ENCODE peak calls at places on chromosomes 1 and 21, in ten cellular contexts. A, T, O, B, K, J, R, W, X and Z are unnamed samples.

GRCh38 chr1:223700942-223701637 is 11.2 kb upstream of the CAPN2 start:
- DNase-seq in A (no peak), T (peak), O (peak), B (peak), K (peak), J (peak), R (peak), W (peak), X (no peak), Z (no peak)

GRCh38 chr21:44911384-44912157 is 9.1 kb downstream of the ITGB2 start:
- DNase-seq in A (no peak), T (peak), O (no peak), B (no peak), K (no peak), J (peak), R (no peak), W (peak), X (no peak), Z (no peak)

GRCh38 chr1:236129315-236129714 is 13.0 kb upstream of the GPR137B start:
- DNase-seq in A (no peak), T (no peak), O (no peak), B (no peak), K (peak), J (no peak), R (no peak), W (peak), X (no peak), Z (no peak)

GRCh38 chr1:55559802-55560201 is 344.6 kb upstream of the USP24 start:
- DNase-seq in A (no peak), T (no peak), O (no peak), B (no peak), K (no peak), J (no peak), R (no peak), W (no peak), X (no peak), Z (no peak)

GRCh38 chr21:40160911-40161310 is 293.7 kb downstream of the PCP4 start:
- DNase-seq in A (no peak), T (no peak), O (no peak), B (no peak), K (no peak), J (no peak), R (no peak), W (no peak), X (no peak), Z (no peak)

GRCh38 chr1:1858382-1859086 is 32.4 kb downstream of the GNB1 start:
- DNase-seq in A (no peak), T (peak), O (peak), B (peak), K (peak), J (peak), R (no peak), W (peak), X (no peak), Z (peak)

GRCh38 chr1:98049370-98050115 is 128.7 kb upstream of the DPYD start:
- DNase-seq in A (no peak), T (peak), O (peak), B (peak), K (peak), J (peak), R (peak), W (peak), X (peak), Z (no peak)

GRCh38 chr1:68495968-68496679 is 758 bp downstream of the DEPDC1 start:
- DNase-seq in A (no peak), T (peak), O (peak), B (no peak), K (peak), J (no peak), R (no peak), W (peak), X (no peak), Z (no peak)

GRCh38 chr1:197062692-197063091 is 4.4 kb downstream of the F13B start:
- DNase-seq in A (no peak), T (no peak), O (no peak), B (no peak), K (no peak), J (no peak), R (no peak), W (no peak), X (no peak), Z (no peak)

GRCh38 chr1:56411484-56412180 is 167.7 kb downstream of the PLPP3 start:
- DNase-seq in A (no peak), T (peak), O (no peak), B (no peak), K (no peak), J (no peak), R (no peak), W (no peak), X (no peak), Z (no peak)

GRCh38 chr1:43444827-43445225 is 8.9 kb downstream of the HYI start:
- DNase-seq in A (no peak), T (no peak), O (no peak), B (no peak), K (peak), J (no peak), R (peak), W (peak), X (no peak), Z (no peak)

GRCh38 chr1:201269241-201269640 is 14.1 kb upstream of the PKP1 start:
- DNase-seq in A (no peak), T (no peak), O (no peak), B (no peak), K (no peak), J (no peak), R (no peak), W (no peak), X (peak), Z (no peak)

GRCh38 chr1:113669988-113670387 is 89.3 kb downstream of the PHTF1 start:
- DNase-seq in A (no peak), T (no peak), O (no peak), B (no peak), K (peak), J (no peak), R (no peak), W (peak), X (no peak), Z (no peak)

GRCh38 chr1:32063261-32063681 is 9.5 kb upstream of the TMEM39B start:
- DNase-seq in A (no peak), T (peak), O (peak), B (peak), K (peak), J (no peak), R (no peak), W (peak), X (no peak), Z (no peak)

GRCh38 chr1:193281894-193282293 is 95.5 kb upstream of the B3GALT2 start:
- DNase-seq in A (no peak), T (no peak), O (no peak), B (no peak), K (no peak), J (no peak), R (no peak), W (no peak), X (no peak), Z (no peak)

GRCh38 chr1:183892351-183892793 is 87.5 kb downstream of the RGL1 start:
- DNase-seq in A (no peak), T (no peak), O (no peak), B (no peak), K (no peak), J (no peak), R (no peak), W (no peak), X (no peak), Z (peak)

GRCh38 chr1:24991242-24992037 is 61.4 kb upstream of the RUNX3 start:
- DNase-seq in A (no peak), T (no peak), O (no peak), B (no peak), K (no peak), J (no peak), R (no peak), W (no peak), X (no peak), Z (no peak)

GRCh38 chr1:68758666-68759209 is 261.9 kb upstream of the DEPDC1 start:
- DNase-seq in A (no peak), T (no peak), O (no peak), B (no peak), K (no peak), J (no peak), R (no peak), W (no peak), X (no peak), Z (no peak)

GRCh38 chr21:44755227-44755626 is 43.9 kb upstream of the TSPEAR start:
- DNase-seq in A (no peak), T (no peak), O (peak), B (no peak), K (no peak), J (no peak), R (no peak), W (no peak), X (no peak), Z (no peak)

GRCh38 chr1:167829868-167830267 is 84.1 kb downstream of the ADCY10 start:
- DNase-seq in A (no peak), T (no peak), O (no peak), B (no peak), K (no peak), J (no peak), R (no peak), W (no peak), X (no peak), Z (no peak)

GRCh38 chr1:59008599-59009347 is 224.9 kb upstream of the JUN start:
- DNase-seq in A (no peak), T (peak), O (peak), B (no peak), K (no peak), J (no peak), R (no peak), W (no peak), X (no peak), Z (no peak)

GRCh38 chr1:33943978-33944377 is 80.1 kb downstream of the HMGB4 start:
- DNase-seq in A (no peak), T (peak), O (peak), B (no peak), K (no peak), J (no peak), R (no peak), W (no peak), X (no peak), Z (no peak)

GRCh38 chr1:201631037-201631436 is 92.1 kb downstream of the NAV1 start:
- DNase-seq in A (no peak), T (no peak), O (no peak), B (no peak), K (no peak), J (no peak), R (no peak), W (no peak), X (no peak), Z (no peak)

GRCh38 chr1:208731976-208732821 is 488.0 kb upstream of the PLXNA2 start:
- DNase-seq in A (no peak), T (peak), O (peak), B (peak), K (no peak), J (no peak), R (peak), W (no peak), X (no peak), Z (no peak)

GRCh38 chr1:31617218-31617916 is at the start of gene HCRTR1:
- DNase-seq in A (no peak), T (no peak), O (no peak), B (peak), K (peak), J (no peak), R (peak), W (peak), X (no peak), Z (no peak)

GRCh38 chr1:58047265-58047858 is 499.2 kb downstream of the OMA1 start:
- DNase-seq in A (no peak), T (peak), O (peak), B (peak), K (peak), J (no peak), R (peak), W (peak), X (no peak), Z (no peak)

GRCh38 chr1:17687125-17687524 is 68.0 kb upstream of the ACTL8 start:
- DNase-seq in A (no peak), T (no peak), O (no peak), B (no peak), K (no peak), J (no peak), R (no peak), W (no peak), X (no peak), Z (no peak)

GRCh38 chr1:178537445-178538090 is 24.7 kb downstream of the TEX35 start:
- DNase-seq in A (no peak), T (no peak), O (no peak), B (no peak), K (no peak), J (no peak), R (no peak), W (no peak), X (no peak), Z (no peak)

GRCh38 chr1:180254854-180255253 is 24.8 kb downstream of the LHX4 start:
- DNase-seq in A (no peak), T (no peak), O (no peak), B (peak), K (no peak), J (no peak), R (peak), W (peak), X (no peak), Z (no peak)